ENCODE peak calls at places on chromosome 12, in six cellular contexts. One of them, this sample, is unnamed.

GRCh38 chr12:131869871-131870418 is 24.5 kb upstream of the ULK1 start:
- DNase-seq in fibroblast of pulmonary artery: peak
- DNase-seq in PC-3: peak
- DNase-seq in pancreas: no peak
- DNase-seq in neural progenitor cell: no peak
- DNase-seq in heart left ventricle: no peak
- DNase-seq in this sample: peak

GRCh38 chr12:26149963-26150362 is 25.1 kb upstream of the BHLHE41 start:
- DNase-seq in fibroblast of pulmonary artery: no peak
- DNase-seq in PC-3: no peak
- DNase-seq in pancreas: no peak
- DNase-seq in neural progenitor cell: no peak
- DNase-seq in heart left ventricle: no peak
- DNase-seq in this sample: no peak

GRCh38 chr12:84694111-84694510 is 218.5 kb downstream of the SLC6A15 start:
- DNase-seq in fibroblast of pulmonary artery: no peak
- DNase-seq in PC-3: no peak
- DNase-seq in pancreas: no peak
- DNase-seq in neural progenitor cell: no peak
- DNase-seq in heart left ventricle: no peak
- DNase-seq in this sample: peak

GRCh38 chr12:123748661-123749060 is 13.4 kb upstream of the DNAH10 start:
- DNase-seq in fibroblast of pulmonary artery: no peak
- DNase-seq in PC-3: peak
- DNase-seq in pancreas: no peak
- DNase-seq in neural progenitor cell: no peak
- DNase-seq in heart left ventricle: no peak
- DNase-seq in this sample: no peak

GRCh38 chr12:52041695-52042123 is 9.5 kb upstream of the NR4A1 start:
- DNase-seq in fibroblast of pulmonary artery: peak
- DNase-seq in PC-3: no peak
- DNase-seq in pancreas: peak
- DNase-seq in neural progenitor cell: peak
- DNase-seq in heart left ventricle: peak
- DNase-seq in this sample: peak

GRCh38 chr12:105462841-105463240 is 132.3 kb downstream of the C12orf75 start:
- DNase-seq in fibroblast of pulmonary artery: peak
- DNase-seq in PC-3: peak
- DNase-seq in pancreas: no peak
- DNase-seq in neural progenitor cell: no peak
- DNase-seq in heart left ventricle: no peak
- DNase-seq in this sample: peak

GRCh38 chr12:121189061-121189886 is 20.7 kb upstream of the P2RX4 start:
- DNase-seq in fibroblast of pulmonary artery: no peak
- DNase-seq in PC-3: no peak
- DNase-seq in pancreas: no peak
- DNase-seq in neural progenitor cell: no peak
- DNase-seq in heart left ventricle: no peak
- DNase-seq in this sample: no peak

GRCh38 chr12:71407732-71408131 is 31.9 kb upstream of the LGR5 start:
- DNase-seq in fibroblast of pulmonary artery: no peak
- DNase-seq in PC-3: no peak
- DNase-seq in pancreas: no peak
- DNase-seq in neural progenitor cell: no peak
- DNase-seq in heart left ventricle: no peak
- DNase-seq in this sample: no peak

GRCh38 chr12:32083489-32083888 is 23.2 kb upstream of the BICD1 start:
- DNase-seq in fibroblast of pulmonary artery: peak
- DNase-seq in PC-3: peak
- DNase-seq in pancreas: no peak
- DNase-seq in neural progenitor cell: no peak
- DNase-seq in heart left ventricle: no peak
- DNase-seq in this sample: peak

GRCh38 chr12:33265900-33266299 is 173.7 kb downstream of the SYT10 start:
- DNase-seq in fibroblast of pulmonary artery: no peak
- DNase-seq in PC-3: no peak
- DNase-seq in pancreas: no peak
- DNase-seq in neural progenitor cell: no peak
- DNase-seq in heart left ventricle: no peak
- DNase-seq in this sample: no peak

GRCh38 chr12:104524026-104524425 is 67.3 kb downstream of the CHST11 start:
- DNase-seq in fibroblast of pulmonary artery: no peak
- DNase-seq in PC-3: no peak
- DNase-seq in pancreas: no peak
- DNase-seq in neural progenitor cell: no peak
- DNase-seq in heart left ventricle: no peak
- DNase-seq in this sample: peak

GRCh38 chr12:49365542-49365941 is 1.7 kb upstream of the SPATS2 start:
- DNase-seq in fibroblast of pulmonary artery: peak
- DNase-seq in PC-3: peak
- DNase-seq in pancreas: no peak
- DNase-seq in neural progenitor cell: no peak
- DNase-seq in heart left ventricle: no peak
- DNase-seq in this sample: peak

GRCh38 chr12:94801736-94802135 is 151.4 kb upstream of the TMCC3 start:
- DNase-seq in fibroblast of pulmonary artery: no peak
- DNase-seq in PC-3: no peak
- DNase-seq in pancreas: no peak
- DNase-seq in neural progenitor cell: no peak
- DNase-seq in heart left ventricle: no peak
- DNase-seq in this sample: no peak

GRCh38 chr12:57904848-57905811 is 36.2 kb upstream of the ATP23 start:
- DNase-seq in fibroblast of pulmonary artery: peak
- DNase-seq in PC-3: peak
- DNase-seq in pancreas: peak
- DNase-seq in neural progenitor cell: peak
- DNase-seq in heart left ventricle: peak
- DNase-seq in this sample: peak

GRCh38 chr12:29673346-29673745 is 110.4 kb downstream of the TMTC1 start:
- DNase-seq in fibroblast of pulmonary artery: peak
- DNase-seq in PC-3: peak
- DNase-seq in pancreas: no peak
- DNase-seq in neural progenitor cell: no peak
- DNase-seq in heart left ventricle: no peak
- DNase-seq in this sample: peak

GRCh38 chr12:55067701-55068100 is 47.9 kb downstream of the NEUROD4 start:
- DNase-seq in fibroblast of pulmonary artery: no peak
- DNase-seq in PC-3: no peak
- DNase-seq in pancreas: no peak
- DNase-seq in neural progenitor cell: peak
- DNase-seq in heart left ventricle: no peak
- DNase-seq in this sample: no peak

GRCh38 chr12:130633771-130634170 is 82.3 kb downstream of the RIMBP2 start:
- DNase-seq in fibroblast of pulmonary artery: no peak
- DNase-seq in PC-3: peak
- DNase-seq in pancreas: no peak
- DNase-seq in neural progenitor cell: peak
- DNase-seq in heart left ventricle: no peak
- DNase-seq in this sample: no peak

GRCh38 chr12:62127516-62127915 is 132.7 kb upstream of the USP15 start:
- DNase-seq in fibroblast of pulmonary artery: no peak
- DNase-seq in PC-3: no peak
- DNase-seq in pancreas: no peak
- DNase-seq in neural progenitor cell: no peak
- DNase-seq in heart left ventricle: no peak
- DNase-seq in this sample: no peak

GRCh38 chr12:77947326-77947725 is 116.6 kb downstream of the NAV3 start:
- DNase-seq in fibroblast of pulmonary artery: peak
- DNase-seq in PC-3: peak
- DNase-seq in pancreas: no peak
- DNase-seq in neural progenitor cell: no peak
- DNase-seq in heart left ventricle: no peak
- DNase-seq in this sample: peak

GRCh38 chr12:128829870-128830504 is 6.2 kb upstream of the SLC15A4 start:
- DNase-seq in fibroblast of pulmonary artery: no peak
- DNase-seq in PC-3: peak
- DNase-seq in pancreas: no peak
- DNase-seq in neural progenitor cell: no peak
- DNase-seq in heart left ventricle: no peak
- DNase-seq in this sample: no peak

GRCh38 chr12:95838125-95838524 is 20.6 kb upstream of the SNRPF start:
- DNase-seq in fibroblast of pulmonary artery: no peak
- DNase-seq in PC-3: peak
- DNase-seq in pancreas: no peak
- DNase-seq in neural progenitor cell: no peak
- DNase-seq in heart left ventricle: no peak
- DNase-seq in this sample: peak

GRCh38 chr12:127559349-127560040 is 707.5 kb upstream of the TMEM132C start:
- DNase-seq in fibroblast of pulmonary artery: peak
- DNase-seq in PC-3: peak
- DNase-seq in pancreas: no peak
- DNase-seq in neural progenitor cell: peak
- DNase-seq in heart left ventricle: peak
- DNase-seq in this sample: peak

GRCh38 chr12:63084501-63084900 is 66.5 kb downstream of the AVPR1A start:
- DNase-seq in fibroblast of pulmonary artery: no peak
- DNase-seq in PC-3: no peak
- DNase-seq in pancreas: no peak
- DNase-seq in neural progenitor cell: no peak
- DNase-seq in heart left ventricle: no peak
- DNase-seq in this sample: no peak

GRCh38 chr12:22530-23201 is 43.9 kb upstream of the IQSEC3 start:
- DNase-seq in fibroblast of pulmonary artery: no peak
- DNase-seq in PC-3: peak
- DNase-seq in pancreas: peak
- DNase-seq in neural progenitor cell: no peak
- DNase-seq in heart left ventricle: no peak
- DNase-seq in this sample: no peak

GRCh38 chr12:21301-22189 is 45.0 kb upstream of the IQSEC3 start:
- DNase-seq in fibroblast of pulmonary artery: no peak
- DNase-seq in PC-3: peak
- DNase-seq in pancreas: peak
- DNase-seq in neural progenitor cell: no peak
- DNase-seq in heart left ventricle: no peak
- DNase-seq in this sample: no peak

GRCh38 chr12:20757-21156 is 45.8 kb upstream of the IQSEC3 start:
- DNase-seq in fibroblast of pulmonary artery: no peak
- DNase-seq in PC-3: peak
- DNase-seq in pancreas: no peak
- DNase-seq in neural progenitor cell: no peak
- DNase-seq in heart left ventricle: no peak
- DNase-seq in this sample: no peak

GRCh38 chr12:22190-22529 is 44.4 kb upstream of the IQSEC3 start:
- DNase-seq in fibroblast of pulmonary artery: no peak
- DNase-seq in PC-3: peak
- DNase-seq in pancreas: peak
- DNase-seq in neural progenitor cell: no peak
- DNase-seq in heart left ventricle: no peak
- DNase-seq in this sample: no peak
- TF ChIP-seq CTCF in fibroblast of pulmonary artery: no peak
- TF ChIP-seq CTCF in PC-3: no peak
- TF ChIP-seq CTCF in pancreas: no peak
- TF ChIP-seq CTCF in neural progenitor cell: no peak
- TF ChIP-seq CTCF in heart left ventricle: no peak
- TF ChIP-seq CTCF in this sample: no peak

DNA sequence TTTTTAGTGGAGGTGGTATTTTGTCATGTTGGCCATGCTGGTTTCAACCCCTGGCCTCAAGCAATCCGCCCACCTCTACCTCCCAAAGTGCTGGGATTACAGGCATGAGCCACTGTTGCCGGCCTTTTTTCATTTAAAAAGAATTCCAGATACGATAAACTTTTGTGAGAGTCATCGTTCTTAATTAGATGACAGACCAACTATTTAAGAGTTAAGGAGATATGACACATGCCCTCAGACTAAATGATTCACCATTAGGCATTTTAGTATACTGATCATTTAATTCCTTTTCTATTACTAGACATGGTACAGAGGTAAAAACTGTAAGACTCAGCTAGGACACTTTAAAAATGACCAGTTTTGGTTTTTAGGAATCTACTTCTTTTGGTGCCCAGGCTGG is 2.4 kb downstream of the ANKRD13A start:
- DNase-seq in fibroblast of pulmonary artery: no peak
- DNase-seq in PC-3: peak
- DNase-seq in pancreas: no peak
- DNase-seq in neural progenitor cell: no peak
- DNase-seq in heart left ventricle: no peak
- DNase-seq in this sample: peak
- H3K4me3 ChIP-seq in fibroblast of pulmonary artery: no peak
- H3K4me3 ChIP-seq in PC-3: peak
- H3K4me3 ChIP-seq in pancreas: no peak
- H3K4me3 ChIP-seq in neural progenitor cell: no peak
- H3K4me3 ChIP-seq in heart left ventricle: no peak
- H3K4me3 ChIP-seq in this sample: peak

GRCh38 chr12:27971606-27972005 is 927 bp downstream of the PTHLH start:
- DNase-seq in fibroblast of pulmonary artery: no peak
- DNase-seq in PC-3: peak
- DNase-seq in pancreas: no peak
- DNase-seq in neural progenitor cell: no peak
- DNase-seq in heart left ventricle: no peak
- DNase-seq in this sample: no peak

GRCh38 chr12:27969011-27969900 is 3.3 kb downstream of the PTHLH start:
- DNase-seq in fibroblast of pulmonary artery: no peak
- DNase-seq in PC-3: peak
- DNase-seq in pancreas: peak
- DNase-seq in neural progenitor cell: peak
- DNase-seq in heart left ventricle: peak
- DNase-seq in this sample: peak

GRCh38 chr12:27970981-27971489 is 1.5 kb downstream of the PTHLH start:
- DNase-seq in fibroblast of pulmonary artery: no peak
- DNase-seq in PC-3: peak
- DNase-seq in pancreas: no peak
- DNase-seq in neural progenitor cell: peak
- DNase-seq in heart left ventricle: no peak
- DNase-seq in this sample: peak

GRCh38 chr12:27969901-27970390 is 2.6 kb downstream of the PTHLH start:
- DNase-seq in fibroblast of pulmonary artery: peak
- DNase-seq in PC-3: peak
- DNase-seq in pancreas: peak
- DNase-seq in neural progenitor cell: peak
- DNase-seq in heart left ventricle: peak
- DNase-seq in this sample: peak

GRCh38 chr12:27970391-27970980 is 2.0 kb downstream of the PTHLH start:
- DNase-seq in fibroblast of pulmonary artery: no peak
- DNase-seq in PC-3: peak
- DNase-seq in pancreas: no peak
- DNase-seq in neural progenitor cell: peak
- DNase-seq in heart left ventricle: peak
- DNase-seq in this sample: peak
- TF ChIP-seq CTCF in fibroblast of pulmonary artery: no peak
- TF ChIP-seq CTCF in PC-3: no peak
- TF ChIP-seq CTCF in pancreas: no peak
- TF ChIP-seq CTCF in neural progenitor cell: no peak
- TF ChIP-seq CTCF in heart left ventricle: no peak
- TF ChIP-seq CTCF in this sample: no peak

DNA sequence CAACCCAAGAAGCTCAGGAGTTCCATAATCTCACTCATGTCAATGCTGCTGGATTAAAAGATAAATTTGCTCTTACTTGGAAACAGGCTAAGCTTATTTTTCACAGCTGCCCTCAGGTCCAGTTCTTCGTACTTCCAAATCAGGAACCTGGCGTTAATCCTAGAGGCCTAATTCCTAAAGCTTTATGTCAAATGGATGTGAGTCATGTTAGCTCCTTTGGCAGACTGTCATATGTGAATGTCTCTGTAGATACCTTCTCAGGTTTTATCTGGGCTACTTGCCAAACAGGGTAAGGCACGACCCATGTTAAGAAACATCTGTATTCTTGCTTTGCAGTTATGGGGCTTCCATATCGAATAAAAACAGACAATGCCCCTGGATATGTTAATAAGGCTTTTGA is 504.6 kb downstream of the ALG10 start:
- DNase-seq in fibroblast of pulmonary artery: no peak
- DNase-seq in PC-3: peak
- DNase-seq in pancreas: no peak
- DNase-seq in neural progenitor cell: no peak
- DNase-seq in heart left ventricle: no peak
- DNase-seq in this sample: peak
- H3K4me3 ChIP-seq in fibroblast of pulmonary artery: no peak
- H3K4me3 ChIP-seq in PC-3: no peak
- H3K4me3 ChIP-seq in pancreas: no peak
- H3K4me3 ChIP-seq in neural progenitor cell: no peak
- H3K4me3 ChIP-seq in heart left ventricle: no peak
- H3K4me3 ChIP-seq in this sample: no peak